ENCODE peak calls at places on chromosomes 12 and 14, in five cellular contexts. J is mesendoderm, A is neuronal stem cell, N is mesenchymal stem cell, F is IMR-90. Y is an unnamed sample.

GRCh38 chr12:73221836-73222235 is 949.7 kb downstream of the TRHDE start:
- DNase-seq in J (no peak), A (no peak), N (no peak), F (no peak), Y (no peak)

GRCh38 chr14:104019029-104019428 is 66.5 kb upstream of the ASPG start:
- DNase-seq in J (no peak), A (no peak), N (no peak), F (no peak), Y (no peak)

GRCh38 chr14:92603309-92604257 is 90.0 kb downstream of the RIN3 start:
- DNase-seq in J (peak), A (peak), N (peak), F (peak), Y (no peak)

GRCh38 chr12:26125451-26126339 is 858 bp upstream of the BHLHE41 start:
- DNase-seq in J (peak), A (peak), N (peak), F (peak), Y (peak)

GRCh38 chr14:74982661-74983060 is 20.1 kb upstream of the EIF2B2 start:
- DNase-seq in J (no peak), A (no peak), N (no peak), F (no peak), Y (no peak)

GRCh38 chr14:53620325-53620716 is 336.3 kb downstream of the BMP4 start:
- DNase-seq in J (peak), A (no peak), N (peak), F (peak), Y (no peak)

GRCh38 chr12:130649101-130649571 is 67.0 kb downstream of the RIMBP2 start:
- DNase-seq in J (no peak), A (no peak), N (no peak), F (no peak), Y (no peak)

GRCh38 chr12:70052931-70053497 is 190.2 kb upstream of the CNOT2 start:
- DNase-seq in J (peak), A (no peak), N (peak), F (peak), Y (no peak)

GRCh38 chr12:118840399-118840798 is 140.9 kb upstream of the SRRM4 start:
- DNase-seq in J (peak), A (no peak), N (no peak), F (no peak), Y (no peak)

GRCh38 chr14:75531660-75532317 is 9.5 kb downstream of the BATF start:
- DNase-seq in J (no peak), A (no peak), N (no peak), F (no peak), Y (no peak)

GRCh38 chr12:123037791-123038190 is 57.3 kb downstream of the ARL6IP4 start:
- DNase-seq in J (no peak), A (no peak), N (no peak), F (no peak), Y (no peak)

GRCh38 chr12:69648476-69648875 is 37.8 kb upstream of the LRRC10 start:
- DNase-seq in J (no peak), A (no peak), N (peak), F (peak), Y (no peak)

GRCh38 chr12:1966561-1967211 is 37.6 kb downstream of the DCP1B start:
- DNase-seq in J (no peak), A (no peak), N (no peak), F (no peak), Y (no peak)

GRCh38 chr14:63855272-63855671 is 2.5 kb downstream of the SYNE2 start:
- DNase-seq in J (no peak), A (no peak), N (no peak), F (no peak), Y (no peak)

GRCh38 chr12:21276826-21277225 is 57.9 kb downstream of the SLCO1A2 start:
- DNase-seq in J (no peak), A (no peak), N (no peak), F (no peak), Y (no peak)

GRCh38 chr12:104130760-104131159 is 7.2 kb downstream of the NFYB start:
- DNase-seq in J (no peak), A (no peak), N (no peak), F (peak), Y (no peak)

GRCh38 chr14:97390031-97390729 is 593.0 kb downstream of the VRK1 start:
- DNase-seq in J (no peak), A (no peak), N (no peak), F (no peak), Y (no peak)

GRCh38 chr12:108633534-108634224 is at the start of gene SELPLG:
- DNase-seq in J (no peak), A (no peak), N (no peak), F (no peak), Y (peak)

GRCh38 chr14:100629696-100630095 is 42.5 kb upstream of the BEGAIN start:
- DNase-seq in J (no peak), A (no peak), N (no peak), F (no peak), Y (no peak)

GRCh38 chr12:7869137-7869536 is 3.6 kb downstream of the SLC2A14 start:
- DNase-seq in J (no peak), A (no peak), N (no peak), F (peak), Y (no peak)

GRCh38 chr14:83356080-83356479 is 1822.4 kb upstream of the SEL1L start:
- DNase-seq in J (no peak), A (no peak), N (no peak), F (no peak), Y (no peak)

DNA sequence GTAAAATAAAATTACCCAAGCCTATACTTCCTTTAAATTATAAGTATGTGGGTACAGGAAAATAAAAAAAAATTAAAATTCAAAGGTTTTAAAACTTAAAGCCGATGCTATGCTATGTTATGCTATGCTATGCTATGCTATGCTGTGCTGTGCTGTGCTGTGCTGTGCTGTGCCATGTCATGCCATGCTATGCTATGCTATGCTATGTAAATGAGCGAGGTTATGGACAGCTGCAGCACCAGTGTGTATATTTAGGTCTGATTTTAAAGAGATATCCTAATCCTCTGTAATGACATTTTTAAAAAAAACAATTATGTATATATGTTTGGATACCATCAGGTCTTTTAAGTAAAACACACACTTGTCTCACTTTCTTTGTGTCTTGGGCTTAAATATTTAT is 1822.0 kb upstream of the SEL1L start:
- DNase-seq in J (no peak), A (no peak), N (no peak), F (no peak), Y (no peak)
- H3K18ac ChIP-seq in J (no peak), A (no peak), N (no peak), F (no peak), Y (no peak)

DNA sequence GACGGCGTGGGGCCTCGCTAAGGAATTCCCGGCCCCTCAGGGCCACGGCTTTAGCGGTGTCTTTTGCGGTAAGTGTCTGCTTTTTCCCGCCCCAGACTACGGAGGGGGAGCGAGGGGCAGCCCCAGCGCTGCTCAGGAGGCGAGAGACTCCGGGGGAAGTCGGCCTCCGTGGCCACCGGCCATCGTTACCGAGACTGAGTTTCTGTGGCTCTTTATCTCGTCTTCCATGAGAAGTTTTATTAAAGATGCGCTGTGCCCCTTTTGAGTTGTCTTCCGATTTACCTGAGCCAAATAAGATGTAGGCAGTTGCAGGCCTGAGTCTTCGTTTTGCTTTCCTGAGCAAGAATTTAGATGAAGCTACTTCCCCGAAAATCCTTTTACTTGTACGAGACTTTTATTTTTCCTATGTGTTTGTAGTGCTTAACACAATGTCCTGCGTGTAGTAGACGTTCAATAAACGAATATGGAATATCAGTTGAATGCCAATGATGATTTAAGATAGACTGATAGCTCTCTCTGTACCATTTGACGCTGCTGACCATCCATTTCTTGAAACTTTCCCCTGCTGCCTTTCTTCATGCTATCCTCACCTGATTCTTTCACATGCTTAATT is 462 bp downstream of the SRP54 start:
- DNase-seq in J (no peak), A (no peak), N (no peak), F (no peak), Y (no peak)
- H3K18ac ChIP-seq in J (peak), A (peak), N (peak), F (peak), Y (no peak)

DNA sequence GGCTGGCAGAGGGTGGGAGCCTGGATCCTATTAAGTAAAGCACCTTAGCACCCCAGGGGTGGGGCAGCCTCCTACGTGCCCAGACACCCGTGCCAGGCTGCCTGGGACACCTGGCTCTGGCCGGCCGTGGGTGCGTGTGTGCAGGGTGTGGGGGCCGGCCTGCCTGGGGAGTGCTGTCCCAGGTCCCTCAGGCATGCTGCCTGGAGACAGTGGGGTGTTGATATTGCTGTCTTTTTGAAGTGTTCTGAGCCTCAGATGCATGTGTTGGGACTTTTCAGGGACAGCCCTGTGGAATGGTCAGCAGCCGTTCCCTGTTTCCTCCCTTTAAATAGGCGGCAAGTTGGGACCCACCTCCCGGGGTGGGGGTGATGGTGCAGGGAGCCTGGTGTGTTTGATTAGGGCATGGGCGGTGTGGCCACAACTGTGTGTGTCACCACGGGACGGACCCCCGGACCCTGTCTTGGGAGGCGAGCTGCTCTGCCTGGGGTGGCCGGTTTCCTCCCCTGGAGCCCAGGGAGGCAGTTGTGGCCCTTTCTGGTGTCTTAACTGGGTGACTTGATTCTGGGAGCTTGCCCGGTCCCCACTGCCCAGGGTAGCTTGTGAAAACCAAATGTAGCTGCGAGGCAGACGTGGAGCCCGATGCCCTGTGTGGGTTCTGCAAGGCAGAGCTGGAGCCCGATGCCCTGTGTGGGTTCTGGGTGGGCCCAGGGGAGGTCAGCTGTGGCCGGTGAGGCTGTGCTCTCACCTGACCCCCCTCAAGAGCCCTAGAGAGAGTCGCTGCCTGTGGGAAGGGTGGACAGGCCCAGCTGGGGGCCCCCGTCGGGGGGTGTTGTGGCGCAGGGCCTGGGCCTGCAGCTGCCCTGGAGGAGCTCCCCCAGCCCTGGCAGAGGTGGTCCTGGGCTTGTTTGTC is 8.2 kb downstream of the ULK1 start:
- DNase-seq in J (no peak), A (no peak), N (no peak), F (no peak), Y (no peak)
- H3K18ac ChIP-seq in J (no peak), A (no peak), N (no peak), F (no peak), Y (no peak)

GRCh38 chr12:116277393-116278258 is at the start of gene MED13L:
- DNase-seq in J (peak), A (peak), N (peak), F (peak), Y (peak)

GRCh38 chr12:116280590-116281290 is 3.2 kb upstream of the MED13L start:
- DNase-seq in J (no peak), A (no peak), N (no peak), F (no peak), Y (no peak)

GRCh38 chr12:116278667-116279066 is 1.2 kb upstream of the MED13L start:
- DNase-seq in J (peak), A (no peak), N (no peak), F (no peak), Y (no peak)

GRCh38 chr12:116276433-116277216 is 868 bp downstream of the MED13L start:
- DNase-seq in J (peak), A (peak), N (peak), F (peak), Y (no peak)

DNA sequence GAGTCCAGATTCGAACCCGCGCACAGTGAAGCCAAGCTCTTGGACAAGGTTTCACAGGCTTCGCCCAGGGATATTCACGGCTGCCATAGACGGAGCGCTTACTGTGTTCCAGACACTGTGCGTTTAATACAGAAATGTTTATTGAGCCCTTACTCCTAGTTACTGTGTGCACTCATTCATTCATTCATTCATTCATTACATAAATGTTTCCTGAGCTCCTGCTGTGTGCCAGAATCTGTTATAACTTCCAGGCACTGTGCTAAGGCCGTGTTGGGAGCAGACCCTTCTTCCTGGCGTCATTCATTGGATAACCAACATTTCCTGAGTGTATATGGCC is 734 bp upstream of the MED13L start:
- DNase-seq in J (no peak), A (no peak), N (no peak), F (no peak), Y (no peak)
- H3K18ac ChIP-seq in J (peak), A (peak), N (peak), F (peak), Y (no peak)

GRCh38 chr14:68608235-68608962 is 184.5 kb downstream of the ZFP36L1 start:
- DNase-seq in J (no peak), A (no peak), N (no peak), F (no peak), Y (no peak)

GRCh38 chr14:68607852-68608232 is 185.0 kb downstream of the ZFP36L1 start:
- DNase-seq in J (no peak), A (no peak), N (no peak), F (no peak), Y (no peak)

GRCh38 chr14:68607081-68607851 is 185.6 kb downstream of the ZFP36L1 start:
- DNase-seq in J (peak), A (no peak), N (peak), F (peak), Y (no peak)

GRCh38 chr14:68610251-68610793 is 182.5 kb downstream of the ZFP36L1 start:
- DNase-seq in J (peak), A (no peak), N (no peak), F (no peak), Y (no peak)

DNA sequence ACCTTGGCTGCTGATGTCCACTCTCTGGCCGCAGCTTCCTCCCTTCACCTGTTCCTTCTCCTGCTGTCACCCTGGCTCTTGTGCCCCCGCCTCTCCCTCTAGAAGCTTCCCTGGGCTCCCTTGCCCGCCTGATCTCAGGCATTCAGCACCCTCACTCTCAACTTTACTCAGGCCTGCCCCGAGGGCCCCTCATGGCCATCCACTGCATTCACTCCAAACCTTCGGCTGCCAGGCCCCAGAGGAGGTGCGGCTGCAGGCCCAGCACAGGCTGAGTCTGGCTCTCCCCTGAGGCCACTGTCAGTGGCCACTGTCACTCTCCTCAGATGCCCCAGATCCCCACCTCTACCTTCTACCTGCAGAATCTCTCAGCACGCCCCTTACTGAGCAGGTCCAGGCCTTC is 183.9 kb downstream of the ZFP36L1 start:
- DNase-seq in J (no peak), A (no peak), N (no peak), F (no peak), Y (no peak)
- H3K18ac ChIP-seq in J (no peak), A (peak), N (peak), F (no peak), Y (no peak)

GRCh38 chr14:101947904-101948665 is 16.3 kb upstream of the DYNC1H1 start:
- DNase-seq in J (peak), A (peak), N (peak), F (peak), Y (peak)
- H3K18ac ChIP-seq in J (peak), A (peak), N (peak), F (peak), Y (peak)

DNA sequence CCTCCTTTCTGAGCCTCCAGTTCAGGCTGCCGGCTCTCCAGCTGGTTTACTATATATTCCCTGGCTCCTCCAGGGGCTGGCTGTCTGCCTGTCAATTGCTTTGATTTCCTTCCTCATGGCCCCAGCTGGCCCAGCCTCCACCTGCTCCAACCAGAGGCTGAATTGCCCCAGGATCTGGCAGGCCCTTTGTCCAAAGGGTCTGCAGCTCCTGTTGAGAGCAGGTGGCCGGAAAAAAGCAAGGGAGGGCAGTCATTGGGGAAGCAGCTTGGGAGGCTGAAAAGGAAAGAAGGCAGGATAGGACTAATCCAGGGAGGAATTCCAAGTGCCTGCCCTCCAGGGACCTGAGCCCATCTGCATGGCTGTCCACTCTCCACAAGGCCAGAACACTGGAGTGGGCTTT is 25.3 kb downstream of the PAH start:
- DNase-seq in J (no peak), A (peak), N (no peak), F (no peak), Y (peak)
- H3K18ac ChIP-seq in J (no peak), A (no peak), N (no peak), F (no peak), Y (no peak)

DNA sequence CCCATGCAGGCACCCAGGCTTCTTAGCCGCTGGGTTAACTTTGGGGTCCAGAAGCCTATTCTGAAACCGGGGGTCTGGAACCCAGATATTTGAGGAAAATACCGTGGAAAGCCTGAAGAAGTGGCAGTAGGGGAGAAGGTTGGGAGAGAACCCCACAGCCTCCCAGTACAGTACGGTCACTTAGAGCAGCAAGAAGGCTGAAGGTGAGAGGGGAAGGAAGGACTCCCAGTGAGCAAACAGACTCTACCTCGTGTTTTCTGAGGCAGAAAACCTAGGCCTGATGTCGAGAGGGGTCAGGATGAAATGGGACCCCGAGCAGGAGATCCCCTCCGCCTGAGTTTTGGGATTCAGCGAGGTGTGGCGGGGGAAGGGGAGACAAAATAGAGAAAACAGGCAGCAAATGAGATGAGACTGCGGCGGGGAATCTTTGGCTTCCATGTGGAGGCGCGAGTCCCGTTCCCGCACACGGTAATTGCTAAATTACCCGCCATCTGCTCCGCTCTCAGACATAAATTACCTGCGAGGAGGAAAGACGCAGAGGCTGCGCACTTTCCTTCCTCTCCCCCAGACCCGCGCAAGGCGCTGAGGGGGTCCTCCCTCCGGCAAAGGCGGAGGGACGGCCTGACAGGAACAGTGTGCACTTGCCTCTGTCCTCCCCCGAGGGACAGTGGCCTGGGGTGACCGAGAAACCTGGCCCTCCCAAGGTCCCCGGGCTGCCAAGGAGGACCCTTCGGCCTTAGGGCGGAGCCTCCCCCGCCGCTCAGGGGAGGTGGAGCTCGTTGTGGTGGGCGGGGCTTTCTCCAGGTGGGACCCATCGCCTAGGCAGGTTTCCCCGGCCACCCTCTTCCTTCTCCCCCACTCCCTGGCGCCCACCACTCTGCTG is 10.9 kb upstream of the CALCOCO1 start:
- DNase-seq in J (peak), A (no peak), N (no peak), F (no peak), Y (peak)
- H3K18ac ChIP-seq in J (no peak), A (peak), N (no peak), F (no peak), Y (no peak)

GRCh38 chr12:121803861-121804416 is at the start of gene SETD1B:
- DNase-seq in J (peak), A (no peak), N (peak), F (peak), Y (no peak)
- H3K18ac ChIP-seq in J (peak), A (peak), N (peak), F (peak), Y (peak)

Y was measured in H9.